ENCODE peak calls at places on chromosome 21, in six cellular contexts. One of them, this sample, is unnamed. For H3K4me1, the result is how much of the 10 kb centered on the place peaks cover.

GRCh38 chr21:34037446-34037845 is 35.9 kb upstream of the MRPS6 start:
- DNase-seq in lung: peak
- DNase-seq in tibial artery: no peak
- DNase-seq in colonic mucosa: no peak
- DNase-seq in neural progenitor cell: no peak
- DNase-seq in cardiac muscle cell: peak
- DNase-seq in this sample: no peak

GRCh38 chr21:15121655-15122120 is 56.9 kb upstream of the NRIP1 start:
- DNase-seq in neural progenitor cell: no peak
- DNase-seq in colonic mucosa: no peak
- DNase-seq in lung: peak
- DNase-seq in tibial artery: no peak
- DNase-seq in cardiac muscle cell: peak
- DNase-seq in this sample: no peak

GRCh38 chr21:43024737-43025136 is 50.4 kb downstream of the PKNOX1 start:
- DNase-seq in cardiac muscle cell: no peak
- DNase-seq in lung: no peak
- DNase-seq in neural progenitor cell: no peak
- DNase-seq in tibial artery: no peak
- DNase-seq in colonic mucosa: no peak
- DNase-seq in this sample: no peak

GRCh38 chr21:32921632-32922230 is 104.0 kb upstream of the OLIG2 start:
- DNase-seq in neural progenitor cell: peak
- DNase-seq in tibial artery: no peak
- DNase-seq in lung: no peak
- DNase-seq in colonic mucosa: peak
- DNase-seq in cardiac muscle cell: no peak
- DNase-seq in this sample: no peak

GRCh38 chr21:46108827-46109226 is 10.9 kb downstream of the COL6A2 start:
- DNase-seq in tibial artery: no peak
- DNase-seq in lung: peak
- DNase-seq in neural progenitor cell: no peak
- DNase-seq in colonic mucosa: no peak
- DNase-seq in cardiac muscle cell: no peak
- DNase-seq in this sample: no peak

GRCh38 chr21:31395268-31395667 is 51.2 kb upstream of the TIAM1 start:
- DNase-seq in neural progenitor cell: no peak
- DNase-seq in cardiac muscle cell: no peak
- DNase-seq in colonic mucosa: no peak
- DNase-seq in tibial artery: no peak
- DNase-seq in lung: no peak
- DNase-seq in this sample: no peak

GRCh38 chr21:19607983-19608668 is 1204.5 kb upstream of the TMPRSS15 start:
- DNase-seq in lung: no peak
- DNase-seq in tibial artery: no peak
- DNase-seq in colonic mucosa: no peak
- DNase-seq in neural progenitor cell: peak
- DNase-seq in cardiac muscle cell: no peak
- DNase-seq in this sample: no peak

GRCh38 chr21:42518216-42518615 is 4.6 kb downstream of the SLC37A1 start:
- DNase-seq in tibial artery: no peak
- DNase-seq in neural progenitor cell: no peak
- DNase-seq in colonic mucosa: no peak
- DNase-seq in lung: no peak
- DNase-seq in cardiac muscle cell: peak
- DNase-seq in this sample: no peak

GRCh38 chr21:46163375-46163774 is 8.0 kb upstream of the FTCD start:
- DNase-seq in tibial artery: no peak
- DNase-seq in colonic mucosa: no peak
- DNase-seq in neural progenitor cell: no peak
- DNase-seq in cardiac muscle cell: no peak
- DNase-seq in lung: no peak
- DNase-seq in this sample: no peak

GRCh38 chr21:40049031-40049958 is 182.1 kb downstream of the PCP4 start:
- DNase-seq in colonic mucosa: no peak
- DNase-seq in tibial artery: peak
- DNase-seq in lung: no peak
- DNase-seq in neural progenitor cell: no peak
- DNase-seq in cardiac muscle cell: no peak
- DNase-seq in this sample: peak

GRCh38 chr21:43865471-43866181 is 603 bp downstream of the AGPAT3 start:
- DNase-seq in neural progenitor cell: peak
- DNase-seq in lung: peak
- DNase-seq in cardiac muscle cell: peak
- DNase-seq in colonic mucosa: peak
- DNase-seq in tibial artery: peak
- DNase-seq in this sample: peak

GRCh38 chr21:41975391-41976272 is 21.8 kb upstream of the C2CD2 start:
- DNase-seq in neural progenitor cell: peak
- DNase-seq in colonic mucosa: peak
- DNase-seq in lung: no peak
- DNase-seq in tibial artery: no peak
- DNase-seq in cardiac muscle cell: no peak
- DNase-seq in this sample: no peak

GRCh38 chr21:40158356-40158755 is 291.1 kb downstream of the PCP4 start:
- DNase-seq in neural progenitor cell: no peak
- DNase-seq in tibial artery: no peak
- DNase-seq in lung: no peak
- DNase-seq in cardiac muscle cell: no peak
- DNase-seq in colonic mucosa: no peak
- DNase-seq in this sample: no peak

GRCh38 chr21:42390696-42391095 is 5.2 kb downstream of the TMPRSS3 start:
- DNase-seq in lung: no peak
- DNase-seq in cardiac muscle cell: no peak
- DNase-seq in colonic mucosa: no peak
- DNase-seq in neural progenitor cell: no peak
- DNase-seq in tibial artery: no peak
- DNase-seq in this sample: no peak

GRCh38 chr21:42639646-42640152 is 13.7 kb upstream of the PDE9A start:
- DNase-seq in neural progenitor cell: no peak
- DNase-seq in lung: no peak
- DNase-seq in tibial artery: no peak
- DNase-seq in cardiac muscle cell: no peak
- DNase-seq in colonic mucosa: no peak
- DNase-seq in this sample: no peak

GRCh38 chr21:26847951-26848350 is 2.7 kb upstream of the ADAMTS1 start:
- DNase-seq in neural progenitor cell: no peak
- DNase-seq in lung: no peak
- DNase-seq in colonic mucosa: no peak
- DNase-seq in cardiac muscle cell: no peak
- DNase-seq in tibial artery: no peak
- DNase-seq in this sample: no peak

GRCh38 chr21:42313501-42313969 is 1.7 kb downstream of the TFF3 start:
- DNase-seq in tibial artery: no peak
- DNase-seq in neural progenitor cell: peak
- DNase-seq in colonic mucosa: peak
- DNase-seq in lung: no peak
- DNase-seq in cardiac muscle cell: no peak
- DNase-seq in this sample: no peak

GRCh38 chr21:41758550-41758949 is 8.3 kb downstream of the RIPK4 start:
- DNase-seq in lung: no peak
- DNase-seq in tibial artery: no peak
- DNase-seq in cardiac muscle cell: no peak
- DNase-seq in colonic mucosa: no peak
- DNase-seq in neural progenitor cell: no peak
- DNase-seq in this sample: no peak

GRCh38 chr21:41289431-41289830 is 27.2 kb upstream of the FAM3B start:
- DNase-seq in tibial artery: no peak
- DNase-seq in lung: no peak
- DNase-seq in colonic mucosa: no peak
- DNase-seq in cardiac muscle cell: peak
- DNase-seq in neural progenitor cell: peak
- DNase-seq in this sample: no peak

GRCh38 chr21:41980561-41980960 is 26.7 kb upstream of the C2CD2 start:
- DNase-seq in colonic mucosa: no peak
- DNase-seq in lung: no peak
- DNase-seq in tibial artery: no peak
- DNase-seq in cardiac muscle cell: no peak
- DNase-seq in neural progenitor cell: no peak
- DNase-seq in this sample: no peak

GRCh38 chr21:31924548-31924947 is 51.7 kb downstream of the HUNK start:
- DNase-seq in neural progenitor cell: no peak
- DNase-seq in lung: no peak
- DNase-seq in colonic mucosa: no peak
- DNase-seq in cardiac muscle cell: no peak
- DNase-seq in tibial artery: no peak
- DNase-seq in this sample: no peak

GRCh38 chr21:28743723-28744122 is 249.0 kb downstream of the LTN1 start:
- DNase-seq in cardiac muscle cell: no peak
- DNase-seq in lung: no peak
- DNase-seq in colonic mucosa: no peak
- DNase-seq in neural progenitor cell: no peak
- DNase-seq in tibial artery: no peak
- DNase-seq in this sample: no peak

GRCh38 chr21:42609806-42610205 is 43.6 kb upstream of the PDE9A start:
- DNase-seq in neural progenitor cell: no peak
- DNase-seq in tibial artery: no peak
- DNase-seq in cardiac muscle cell: no peak
- DNase-seq in lung: no peak
- DNase-seq in colonic mucosa: no peak
- DNase-seq in this sample: no peak

GRCh38 chr21:15415541-15416261 is 314.1 kb upstream of the USP25 start:
- DNase-seq in lung: no peak
- DNase-seq in tibial artery: no peak
- DNase-seq in cardiac muscle cell: peak
- DNase-seq in colonic mucosa: no peak
- DNase-seq in neural progenitor cell: no peak
- DNase-seq in this sample: no peak

GRCh38 chr21:43020771-43021170 is 46.4 kb downstream of the PKNOX1 start:
- DNase-seq in neural progenitor cell: no peak
- DNase-seq in tibial artery: no peak
- DNase-seq in lung: no peak
- DNase-seq in colonic mucosa: no peak
- DNase-seq in cardiac muscle cell: no peak
- DNase-seq in this sample: no peak

GRCh38 chr21:42228709-42229220 is 9.8 kb downstream of the ABCG1 start:
- DNase-seq in neural progenitor cell: no peak
- DNase-seq in lung: no peak
- DNase-seq in cardiac muscle cell: no peak
- DNase-seq in colonic mucosa: no peak
- DNase-seq in tibial artery: no peak
- DNase-seq in this sample: no peak

GRCh38 chr21:43802713-43803313 is 13.4 kb downstream of the RRP1 start:
- DNase-seq in cardiac muscle cell: no peak
- DNase-seq in neural progenitor cell: no peak
- DNase-seq in colonic mucosa: no peak
- DNase-seq in lung: no peak
- DNase-seq in tibial artery: no peak
- DNase-seq in this sample: no peak

GRCh38 chr21:33492571-33492970 is 1.1 kb upstream of the DNAJC28 start:
- DNase-seq in lung: no peak
- DNase-seq in neural progenitor cell: no peak
- DNase-seq in cardiac muscle cell: peak
- DNase-seq in tibial artery: no peak
- DNase-seq in colonic mucosa: no peak
- DNase-seq in this sample: no peak

GRCh38 chr21:26756491-26757159 is 88.6 kb downstream of the ADAMTS1 start:
- DNase-seq in cardiac muscle cell: no peak
- DNase-seq in neural progenitor cell: no peak
- DNase-seq in lung: no peak
- DNase-seq in colonic mucosa: no peak
- DNase-seq in tibial artery: no peak
- DNase-seq in this sample: no peak

GRCh38 chr21:42112857-42113256 is 41.7 kb downstream of the UMODL1 start:
- DNase-seq in tibial artery: no peak
- DNase-seq in lung: no peak
- DNase-seq in colonic mucosa: no peak
- DNase-seq in neural progenitor cell: no peak
- DNase-seq in cardiac muscle cell: peak
- DNase-seq in this sample: no peak

DNA sequence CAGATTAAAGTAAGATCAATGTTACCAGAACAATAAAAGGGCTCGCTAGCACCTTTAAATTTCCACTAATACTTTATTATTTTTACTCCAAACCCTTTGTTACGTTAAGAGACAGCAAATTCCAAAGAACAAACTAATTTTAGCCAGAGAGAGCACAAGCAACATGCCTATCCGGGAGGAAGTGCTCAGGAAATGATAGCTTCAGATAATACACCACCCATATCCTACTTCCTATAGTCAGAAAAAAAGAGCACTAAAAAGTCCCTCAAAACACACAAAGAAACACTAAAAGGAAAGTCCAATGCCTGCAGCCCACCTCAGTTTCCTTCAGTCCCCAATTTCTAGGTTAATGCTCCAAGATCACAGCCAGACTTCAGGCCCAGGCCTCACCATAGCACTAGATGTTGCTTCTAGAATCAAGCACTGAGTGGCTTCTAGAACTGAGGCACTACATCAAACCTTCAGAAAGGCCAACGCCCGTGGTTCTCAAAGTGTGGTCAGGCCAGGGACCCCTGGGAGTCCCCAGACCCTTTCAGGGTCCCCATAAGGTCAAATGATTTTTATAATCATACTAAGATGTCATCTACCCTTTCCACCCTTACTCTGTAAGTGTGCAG is 142.6 kb downstream of the PSMG1 start:
- DNase-seq in lung: no peak
- DNase-seq in colonic mucosa: no peak
- DNase-seq in cardiac muscle cell: peak
- DNase-seq in tibial artery: no peak
- DNase-seq in neural progenitor cell: no peak
- DNase-seq in this sample: no peak
- H3K4me3 ChIP-seq in lung: no peak
- H3K4me3 ChIP-seq in colonic mucosa: no peak
- H3K4me3 ChIP-seq in cardiac muscle cell: no peak
- H3K4me3 ChIP-seq in tibial artery: no peak
- H3K4me3 ChIP-seq in neural progenitor cell: no peak
- H3K4me3 ChIP-seq in this sample: no peak

DNA sequence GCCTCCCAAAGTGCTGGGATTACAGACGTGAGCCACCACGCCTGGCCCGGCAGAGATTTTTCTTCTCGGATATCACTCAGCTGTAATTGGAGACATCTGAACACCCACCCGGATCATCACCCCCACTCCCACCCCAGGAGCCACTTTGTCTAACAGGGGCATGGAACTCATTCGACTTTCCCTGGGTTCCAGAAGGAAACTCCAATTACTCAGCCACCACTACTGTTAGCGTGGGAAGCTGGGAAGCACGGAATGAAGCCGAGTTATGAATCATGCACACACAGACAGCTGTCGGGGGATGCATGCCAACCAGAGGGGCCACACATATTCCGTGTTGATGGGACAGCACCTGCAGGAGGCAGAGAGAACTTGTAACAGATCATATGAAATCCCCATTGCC is 85.2 kb downstream of the HLCS start:
- DNase-seq in colonic mucosa: no peak
- DNase-seq in neural progenitor cell: no peak
- DNase-seq in cardiac muscle cell: peak
- DNase-seq in lung: no peak
- DNase-seq in tibial artery: no peak
- DNase-seq in this sample: no peak
- H3K4me1 ChIP-seq in colonic mucosa: under half
- H3K4me1 ChIP-seq in neural progenitor cell: under half
- H3K4me1 ChIP-seq in cardiac muscle cell: under half
- H3K4me1 ChIP-seq in lung: under half
- H3K4me1 ChIP-seq in tibial artery: under half
- H3K4me1 ChIP-seq in this sample: under half

GRCh38 chr21:38913120-38913975 is 107.6 kb downstream of the ETS2 start:
- DNase-seq in cardiac muscle cell: peak
- DNase-seq in lung: peak
- DNase-seq in tibial artery: peak
- DNase-seq in colonic mucosa: peak
- DNase-seq in neural progenitor cell: peak
- DNase-seq in this sample: peak
- H3K4me3 ChIP-seq in cardiac muscle cell: no peak
- H3K4me3 ChIP-seq in lung: no peak
- H3K4me3 ChIP-seq in tibial artery: peak
- H3K4me3 ChIP-seq in colonic mucosa: no peak
- H3K4me3 ChIP-seq in neural progenitor cell: peak
- H3K4me3 ChIP-seq in this sample: no peak

GRCh38 chr21:44952929-44953627 is 13.2 kb downstream of the SLX9 start:
- DNase-seq in colonic mucosa: no peak
- DNase-seq in tibial artery: no peak
- DNase-seq in cardiac muscle cell: no peak
- DNase-seq in neural progenitor cell: no peak
- DNase-seq in lung: no peak
- DNase-seq in this sample: no peak
- H3K4me1 ChIP-seq in colonic mucosa: under half
- H3K4me1 ChIP-seq in tibial artery: half or more
- H3K4me1 ChIP-seq in cardiac muscle cell: under half
- H3K4me1 ChIP-seq in neural progenitor cell: under half
- H3K4me1 ChIP-seq in lung: under half
- H3K4me1 ChIP-seq in this sample: under half